ENCODE peak calls at places on chromosomes 1 and 21, in six cellular contexts. One of them, this sample, is unnamed.

GRCh38 chr1:203084588-203085527 is 954 bp downstream of the MYOG start:
- DNase-seq in endothelial cell: no peak
- DNase-seq in Daoy: peak; percentile 41
- DNase-seq in activated effector memory CD4-positive, alpha-beta T cell treated with Interleukin-2 at 50 U/mL for 16 hours: no peak
- DNase-seq in T-helper 1 cell: no peak
- DNase-seq in hypothalamus: no peak
- DNase-seq in this sample: no peak

GRCh38 chr1:243734311-243734700 is 115.7 kb downstream of the AKT3 start:
- DNase-seq in endothelial cell: no peak
- DNase-seq in Daoy: no peak
- DNase-seq in activated effector memory CD4-positive, alpha-beta T cell treated with Interleukin-2 at 50 U/mL for 16 hours: no peak
- DNase-seq in T-helper 1 cell: no peak
- DNase-seq in hypothalamus: no peak
- DNase-seq in this sample: no peak

GRCh38 chr1:34711469-34711868 is 43.4 kb upstream of the GJB5 start:
- DNase-seq in endothelial cell: no peak
- DNase-seq in Daoy: no peak
- DNase-seq in activated effector memory CD4-positive, alpha-beta T cell treated with Interleukin-2 at 50 U/mL for 16 hours: no peak
- DNase-seq in T-helper 1 cell: no peak
- DNase-seq in hypothalamus: no peak
- DNase-seq in this sample: no peak

GRCh38 chr21:36207577-36208320 is 51.1 kb downstream of the DOP1B start:
- DNase-seq in endothelial cell: no peak
- DNase-seq in Daoy: peak; percentile 85
- DNase-seq in activated effector memory CD4-positive, alpha-beta T cell treated with Interleukin-2 at 50 U/mL for 16 hours: no peak
- DNase-seq in T-helper 1 cell: no peak
- DNase-seq in hypothalamus: no peak
- DNase-seq in this sample: no peak

GRCh38 chr21:33022828-33023573 is 2.7 kb upstream of the OLIG2 start:
- DNase-seq in endothelial cell: no peak
- DNase-seq in Daoy: no peak
- DNase-seq in activated effector memory CD4-positive, alpha-beta T cell treated with Interleukin-2 at 50 U/mL for 16 hours: no peak
- DNase-seq in T-helper 1 cell: no peak
- DNase-seq in hypothalamus: no peak
- DNase-seq in this sample: no peak

GRCh38 chr1:215786997-215787396 is 219.9 kb downstream of the KCTD3 start:
- DNase-seq in endothelial cell: no peak
- DNase-seq in Daoy: no peak
- DNase-seq in activated effector memory CD4-positive, alpha-beta T cell treated with Interleukin-2 at 50 U/mL for 16 hours: no peak
- DNase-seq in T-helper 1 cell: no peak
- DNase-seq in hypothalamus: no peak
- DNase-seq in this sample: no peak

GRCh38 chr1:207923561-207923960 is 12.6 kb upstream of the CD34 start:
- DNase-seq in endothelial cell: peak; percentile 76
- DNase-seq in Daoy: no peak
- DNase-seq in activated effector memory CD4-positive, alpha-beta T cell treated with Interleukin-2 at 50 U/mL for 16 hours: no peak
- DNase-seq in T-helper 1 cell: no peak
- DNase-seq in hypothalamus: no peak
- DNase-seq in this sample: no peak

GRCh38 chr1:95640746-95641145 is 406.7 kb downstream of the RWDD3 start:
- DNase-seq in endothelial cell: no peak
- DNase-seq in Daoy: no peak
- DNase-seq in activated effector memory CD4-positive, alpha-beta T cell treated with Interleukin-2 at 50 U/mL for 16 hours: no peak
- DNase-seq in T-helper 1 cell: no peak
- DNase-seq in hypothalamus: no peak
- DNase-seq in this sample: no peak

GRCh38 chr1:242088875-242089274 is 90.0 kb upstream of the MAP1LC3C start:
- DNase-seq in endothelial cell: no peak
- DNase-seq in Daoy: no peak
- DNase-seq in activated effector memory CD4-positive, alpha-beta T cell treated with Interleukin-2 at 50 U/mL for 16 hours: no peak
- DNase-seq in T-helper 1 cell: no peak
- DNase-seq in hypothalamus: no peak
- DNase-seq in this sample: no peak

GRCh38 chr1:17419626-17420328 is 19.7 kb downstream of the RCC2 start:
- DNase-seq in endothelial cell: peak; percentile 85
- DNase-seq in Daoy: peak; percentile 72
- DNase-seq in activated effector memory CD4-positive, alpha-beta T cell treated with Interleukin-2 at 50 U/mL for 16 hours: peak; percentile 48
- DNase-seq in T-helper 1 cell: peak; percentile 62
- DNase-seq in hypothalamus: peak; percentile 23
- DNase-seq in this sample: peak; percentile 66

GRCh38 chr1:110635434-110635833 is 29.3 kb upstream of the KCNA2 start:
- DNase-seq in endothelial cell: no peak
- DNase-seq in Daoy: no peak
- DNase-seq in activated effector memory CD4-positive, alpha-beta T cell treated with Interleukin-2 at 50 U/mL for 16 hours: no peak
- DNase-seq in T-helper 1 cell: no peak
- DNase-seq in hypothalamus: no peak
- DNase-seq in this sample: no peak

GRCh38 chr21:28884481-28884880 is 108.2 kb downstream of the LTN1 start:
- DNase-seq in endothelial cell: no peak
- DNase-seq in Daoy: no peak
- DNase-seq in activated effector memory CD4-positive, alpha-beta T cell treated with Interleukin-2 at 50 U/mL for 16 hours: no peak
- DNase-seq in T-helper 1 cell: no peak
- DNase-seq in hypothalamus: no peak
- DNase-seq in this sample: no peak

GRCh38 chr1:22969224-22969829 is 3.3 kb downstream of the LACTBL1 start:
- DNase-seq in endothelial cell: no peak
- DNase-seq in Daoy: peak; percentile 63
- DNase-seq in activated effector memory CD4-positive, alpha-beta T cell treated with Interleukin-2 at 50 U/mL for 16 hours: no peak
- DNase-seq in T-helper 1 cell: no peak
- DNase-seq in hypothalamus: no peak
- DNase-seq in this sample: no peak

GRCh38 chr1:31981976-31982375 is 31.7 kb upstream of the KHDRBS1 start:
- DNase-seq in endothelial cell: no peak
- DNase-seq in Daoy: peak; percentile 53
- DNase-seq in activated effector memory CD4-positive, alpha-beta T cell treated with Interleukin-2 at 50 U/mL for 16 hours: peak; percentile 37
- DNase-seq in T-helper 1 cell: peak; percentile 5
- DNase-seq in hypothalamus: no peak
- DNase-seq in this sample: peak; percentile 19

GRCh38 chr1:62912028-62912638 is 128.2 kb downstream of the ATG4C start:
- DNase-seq in endothelial cell: peak; percentile 21
- DNase-seq in Daoy: peak; percentile 7
- DNase-seq in activated effector memory CD4-positive, alpha-beta T cell treated with Interleukin-2 at 50 U/mL for 16 hours: no peak
- DNase-seq in T-helper 1 cell: no peak
- DNase-seq in hypothalamus: no peak
- DNase-seq in this sample: no peak

GRCh38 chr1:109877320-109877771 is 33.3 kb upstream of the CSF1 start:
- DNase-seq in endothelial cell: peak; percentile 30
- DNase-seq in Daoy: peak; percentile 91
- DNase-seq in activated effector memory CD4-positive, alpha-beta T cell treated with Interleukin-2 at 50 U/mL for 16 hours: no peak
- DNase-seq in T-helper 1 cell: no peak
- DNase-seq in hypothalamus: no peak
- DNase-seq in this sample: no peak

GRCh38 chr1:1591452-1591851 is 8.5 kb downstream of the FNDC10 start:
- DNase-seq in endothelial cell: no peak
- DNase-seq in Daoy: no peak
- DNase-seq in activated effector memory CD4-positive, alpha-beta T cell treated with Interleukin-2 at 50 U/mL for 16 hours: no peak
- DNase-seq in T-helper 1 cell: no peak
- DNase-seq in hypothalamus: no peak
- DNase-seq in this sample: no peak

GRCh38 chr1:244840219-244840794 is 4.8 kb downstream of the COX20 start:
- DNase-seq in endothelial cell: no peak
- DNase-seq in Daoy: no peak
- DNase-seq in activated effector memory CD4-positive, alpha-beta T cell treated with Interleukin-2 at 50 U/mL for 16 hours: no peak
- DNase-seq in T-helper 1 cell: no peak
- DNase-seq in hypothalamus: no peak
- DNase-seq in this sample: no peak

GRCh38 chr1:36864182-36865079 is 169.9 kb downstream of the GRIK3 start:
- DNase-seq in endothelial cell: peak; percentile 55
- DNase-seq in Daoy: peak; percentile 36
- DNase-seq in activated effector memory CD4-positive, alpha-beta T cell treated with Interleukin-2 at 50 U/mL for 16 hours: no peak
- DNase-seq in T-helper 1 cell: no peak
- DNase-seq in hypothalamus: no peak
- DNase-seq in this sample: no peak

GRCh38 chr1:106621853-106622252 is 434.6 kb upstream of the PRMT6 start:
- DNase-seq in endothelial cell: no peak
- DNase-seq in Daoy: no peak
- DNase-seq in activated effector memory CD4-positive, alpha-beta T cell treated with Interleukin-2 at 50 U/mL for 16 hours: no peak
- DNase-seq in T-helper 1 cell: no peak
- DNase-seq in hypothalamus: no peak
- DNase-seq in this sample: no peak

GRCh38 chr1:221327954-221328353 is 413.9 kb downstream of the DUSP10 start:
- DNase-seq in endothelial cell: no peak
- DNase-seq in Daoy: no peak
- DNase-seq in activated effector memory CD4-positive, alpha-beta T cell treated with Interleukin-2 at 50 U/mL for 16 hours: no peak
- DNase-seq in T-helper 1 cell: no peak
- DNase-seq in hypothalamus: no peak
- DNase-seq in this sample: no peak

GRCh38 chr1:220306339-220306738 is 34.1 kb upstream of the RAB3GAP2 start:
- DNase-seq in endothelial cell: no peak
- DNase-seq in Daoy: no peak
- DNase-seq in activated effector memory CD4-positive, alpha-beta T cell treated with Interleukin-2 at 50 U/mL for 16 hours: no peak
- DNase-seq in T-helper 1 cell: no peak
- DNase-seq in hypothalamus: no peak
- DNase-seq in this sample: no peak

GRCh38 chr1:12047120-12047876 is 15.8 kb upstream of the TNFRSF8 start:
- DNase-seq in endothelial cell: no peak
- DNase-seq in Daoy: peak; percentile 74
- DNase-seq in activated effector memory CD4-positive, alpha-beta T cell treated with Interleukin-2 at 50 U/mL for 16 hours: no peak
- DNase-seq in T-helper 1 cell: no peak
- DNase-seq in hypothalamus: no peak
- DNase-seq in this sample: no peak

GRCh38 chr1:155128755-155129473 is 1.2 kb downstream of the EFNA1 start:
- DNase-seq in endothelial cell: peak; percentile 49
- DNase-seq in Daoy: peak; percentile 59
- DNase-seq in activated effector memory CD4-positive, alpha-beta T cell treated with Interleukin-2 at 50 U/mL for 16 hours: no peak
- DNase-seq in T-helper 1 cell: no peak
- DNase-seq in hypothalamus: no peak
- DNase-seq in this sample: peak; percentile 3

GRCh38 chr1:242546849-242547724 is 22.6 kb upstream of the PLD5 start:
- DNase-seq in endothelial cell: no peak
- DNase-seq in Daoy: peak; percentile 84
- DNase-seq in activated effector memory CD4-positive, alpha-beta T cell treated with Interleukin-2 at 50 U/mL for 16 hours: no peak
- DNase-seq in T-helper 1 cell: no peak
- DNase-seq in hypothalamus: no peak
- DNase-seq in this sample: no peak

GRCh38 chr1:30322859-30323257 is 400.5 kb downstream of the MATN1 start:
- DNase-seq in endothelial cell: no peak
- DNase-seq in Daoy: no peak
- DNase-seq in activated effector memory CD4-positive, alpha-beta T cell treated with Interleukin-2 at 50 U/mL for 16 hours: no peak
- DNase-seq in T-helper 1 cell: no peak
- DNase-seq in hypothalamus: no peak
- DNase-seq in this sample: no peak

This sample was measured in effector CD4-positive, alpha-beta T cell.